ENCODE peak calls at places on chromosomes 11 and 22, in eight cellular contexts. C is fibroblast of lung, X is cardiac muscle cell, J is kidney epithelial cell, N is endothelial cell of umbilical vein, T is prostate gland, B is endothelial cell, V is body of pancreas. M is an unnamed sample.

GRCh38 chr11:36362902-36363301 is 66.8 kb downstream of the PRR5L start:
- DNase-seq in X (peak), V (no peak), J (peak), C (peak), T (no peak), B (no peak), N (no peak), M (no peak)

GRCh38 chr11:11569936-11570491 is 51.8 kb downstream of the GALNT18 start:
- DNase-seq in N (peak), C (peak), X (peak), T (peak), V (peak), J (no peak), B (peak), M (no peak)

GRCh38 chr22:38704568-38705234 is 1.0 kb upstream of the GTPBP1 start:
- DNase-seq in C (no peak), J (no peak), N (peak), X (no peak), T (no peak), B (no peak), V (no peak), M (no peak)

GRCh38 chr11:63489879-63490278 is 1.1 kb downstream of the PLAAT5 start:
- DNase-seq in T (no peak), X (peak), C (peak), N (no peak), J (peak), B (no peak), V (peak), M (no peak)

GRCh38 chr22:20606784-20607128 is 99.3 kb downstream of the MED15 start:
- DNase-seq in B (no peak), V (no peak), T (no peak), C (no peak), J (no peak), N (no peak), X (no peak), M (no peak)

GRCh38 chr22:40423246-40423753 is 52.9 kb downstream of the SGSM3 start:
- DNase-seq in B (no peak), X (no peak), C (no peak), J (no peak), T (no peak), V (no peak), N (no peak), M (no peak)

GRCh38 chr11:1557904-1558831 is 13.9 kb downstream of the DUSP8 start:
- DNase-seq in C (peak), B (no peak), V (peak), N (no peak), J (peak), X (peak), T (peak), M (no peak)

GRCh38 chr11:28581286-28582242 is 473.4 kb downstream of the METTL15 start:
- DNase-seq in T (no peak), N (no peak), V (no peak), J (no peak), C (no peak), B (no peak), X (peak), M (no peak)

GRCh38 chr22:46891382-46891951 is 129.0 kb downstream of the TBC1D22A start:
- DNase-seq in N (no peak), V (no peak), C (no peak), T (no peak), B (no peak), J (no peak), X (no peak), M (no peak)

GRCh38 chr22:21650823-21651520 is 8.9 kb downstream of the SDF2L1 start:
- DNase-seq in X (no peak), N (no peak), V (no peak), C (no peak), T (no peak), B (no peak), J (no peak), M (no peak)

GRCh38 chr11:27485930-27486773 is 13.6 kb upstream of the LGR4 start:
- DNase-seq in X (peak), V (peak), B (peak), T (peak), J (no peak), N (peak), C (peak), M (no peak)

GRCh38 chr11:130340671-130341319 is 26.1 kb upstream of the ZBTB44 start:
- DNase-seq in V (no peak), X (no peak), C (no peak), T (no peak), J (no peak), B (no peak), N (no peak), M (no peak)

GRCh38 chr22:49027122-49027670 is 800.5 kb downstream of the BRD1 start:
- DNase-seq in T (no peak), C (no peak), J (no peak), X (no peak), V (no peak), B (no peak), N (no peak), M (no peak)

GRCh38 chr11:36239636-36240035 is 49.6 kb downstream of the COMMD9 start:
- DNase-seq in B (no peak), X (no peak), N (no peak), V (no peak), C (no peak), J (no peak), T (no peak), M (no peak)

GRCh38 chr11:128336203-128336602 is 251.2 kb downstream of the ETS1 start:
- DNase-seq in C (peak), V (no peak), B (no peak), T (no peak), X (peak), J (peak), N (peak), M (no peak)

GRCh38 chr11:104051806-104052205 is 15.4 kb downstream of the DDI1 start:
- DNase-seq in C (peak), X (peak), V (no peak), T (no peak), B (no peak), J (no peak), N (no peak), M (no peak)

GRCh38 chr11:108324587-108324986 is 101.7 kb downstream of the ATM start:
- DNase-seq in T (no peak), J (no peak), C (peak), N (no peak), B (no peak), X (peak), V (no peak), M (no peak)

GRCh38 chr11:72373163-72373562 is 61.2 kb downstream of the CLPB start:
- DNase-seq in T (no peak), X (no peak), C (peak), N (no peak), J (no peak), B (no peak), V (no peak), M (no peak)

GRCh38 chr11:2251138-2251537 is 19.2 kb downstream of the ASCL2 start:
- DNase-seq in B (no peak), V (no peak), T (no peak), C (no peak), N (no peak), X (no peak), J (no peak), M (no peak)

GRCh38 chr11:6757373-6757967 is 14.3 kb downstream of the OR2AG2 start:
- DNase-seq in N (peak), C (peak), J (peak), B (peak), V (peak), T (peak), X (peak), M (no peak)

GRCh38 chr11:61512435-61512834 is 3.9 kb downstream of the LRRC10B start:
- DNase-seq in N (no peak), V (no peak), T (no peak), J (no peak), X (no peak), B (no peak), C (no peak), M (no peak)

GRCh38 chr22:44281706-44282637 is 30.8 kb downstream of the SHISAL1 start:
- DNase-seq in X (no peak), C (no peak), N (no peak), T (no peak), V (no peak), B (no peak), J (no peak), M (no peak)

GRCh38 chr11:130452941-130453340 is 4.5 kb downstream of the ADAMTS15 start:
- DNase-seq in B (peak), J (no peak), N (no peak), V (no peak), T (no peak), X (no peak), C (no peak), M (no peak)

GRCh38 chr11:15845261-15845660 is 511.1 kb downstream of the SOX6 start:
- DNase-seq in T (no peak), V (no peak), N (no peak), X (no peak), B (no peak), J (no peak), C (no peak), M (no peak)

GRCh38 chr22:45329536-45329936 is 19.8 kb downstream of the FAM118A start:
- DNase-seq in B (no peak), V (no peak), N (no peak), J (no peak), C (no peak), X (no peak), T (no peak), M (no peak)

GRCh38 chr11:27757953-27758352 is 57.7 kb upstream of the BDNF start:
- DNase-seq in J (no peak), V (no peak), N (no peak), B (no peak), X (peak), C (peak), T (no peak), M (no peak)

GRCh38 chr11:773830-774229 is 3.5 kb downstream of the GATD1 start:
- DNase-seq in J (no peak), V (no peak), C (no peak), T (no peak), B (no peak), N (no peak), X (no peak), M (no peak)

GRCh38 chr11:33147559-33147958 is 13.7 kb downstream of the CSTF3 start:
- DNase-seq in T (no peak), V (no peak), X (no peak), C (no peak), J (no peak), N (no peak), B (no peak), M (no peak)

GRCh38 chr11:15933896-15934625 is 422.3 kb downstream of the SOX6 start:
- DNase-seq in B (no peak), T (no peak), C (no peak), N (no peak), V (no peak), J (no peak), X (peak), M (no peak)

GRCh38 chr11:119416606-119417580 is 6.1 kb downstream of the THY1 start:
- DNase-seq in J (no peak), B (no peak), N (no peak), V (no peak), X (peak), C (peak), T (no peak), M (no peak)

GRCh38 chr11:32087602-32088001 is 3.3 kb upstream of the RCN1 start:
- DNase-seq in J (no peak), C (peak), X (peak), N (no peak), B (no peak), T (no peak), V (no peak), M (no peak)

GRCh38 chr22:26585104-26585790 is 4.7 kb downstream of the TPST2 start:
- DNase-seq in B (no peak), N (peak), X (peak), T (no peak), V (peak), J (peak), C (peak), M (no peak)
- TF ChIP-seq CTCF in B (no peak), N (no peak), X (peak), T (no peak), V (no peak), J (peak), C (no peak), M (no peak)

GRCh38 chr11:111540921-111541208 is 345 bp downstream of the LAYN start:
- DNase-seq in C (no peak), N (no peak), X (no peak), V (no peak), J (no peak), T (no peak), B (no peak), M (no peak)
- TF ChIP-seq CTCF in C (no peak), N (no peak), X (no peak), V (no peak), J (no peak), T (no peak), B (no peak), M (no peak)

GRCh38 chr11:66068923-66069714 is 953 bp upstream of the PACS1 start:
- DNase-seq in X (peak), B (no peak), C (peak), J (no peak), V (peak), T (peak), N (peak), M (peak)
- TF ChIP-seq CTCF in X (peak), B (no peak), C (peak), J (peak), V (no peak), T (no peak), N (no peak), M (no peak)

GRCh38 chr11:64856382-64857227 is 12.2 kb upstream of the CDC42BPG start:
- DNase-seq in T (no peak), B (no peak), C (peak), X (peak), J (peak), N (peak), V (no peak), M (peak)
- TF ChIP-seq CTCF in T (no peak), B (no peak), C (no peak), X (no peak), J (no peak), N (peak), V (no peak), M (no peak)

GRCh38 chr11:95352733-95353346 is 121.8 kb upstream of the SESN3 start:
- DNase-seq in T (no peak), J (no peak), V (no peak), X (no peak), B (no peak), N (no peak), C (no peak), M (no peak)
- TF ChIP-seq CTCF in T (no peak), J (no peak), V (no peak), X (no peak), B (no peak), N (no peak), C (no peak), M (no peak)

DNA sequence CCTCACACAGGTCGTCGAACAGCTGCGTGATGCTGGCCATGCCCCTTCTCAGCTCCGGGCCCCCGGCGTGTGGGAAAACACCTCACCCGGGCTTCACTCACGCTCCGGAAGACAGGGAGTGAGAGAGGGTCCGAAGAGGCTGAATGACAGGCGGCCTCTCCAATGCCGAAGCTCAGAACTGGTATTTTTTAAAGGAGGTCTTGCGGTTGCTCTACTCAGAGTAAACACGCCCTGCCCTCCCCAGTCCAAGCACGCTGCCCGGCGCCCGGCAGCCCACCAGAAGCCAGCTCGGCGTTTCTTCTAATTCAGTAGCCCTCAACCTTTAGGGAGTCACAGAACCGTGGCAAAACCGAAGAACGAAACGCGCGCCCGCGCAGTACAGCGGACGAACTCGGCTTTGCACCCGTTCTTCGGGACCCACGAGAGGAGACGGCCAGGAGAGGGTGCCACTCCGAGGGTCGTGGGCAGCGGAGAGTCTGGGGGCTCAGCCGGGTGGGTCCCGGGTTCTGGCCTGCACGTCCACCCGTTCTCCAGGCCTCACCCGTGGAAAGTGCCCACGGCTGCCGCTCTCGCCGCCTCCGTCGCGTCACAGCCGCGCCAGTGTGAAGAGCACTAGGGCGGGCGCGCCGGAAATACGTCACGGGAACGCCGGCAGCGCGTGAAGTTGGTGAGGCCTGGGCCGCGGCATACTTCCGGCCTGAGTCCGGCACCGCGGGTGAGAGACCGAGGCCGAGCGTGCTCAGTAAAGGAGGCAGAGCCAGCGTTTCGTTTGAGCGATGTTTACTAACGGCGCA is at the start of gene TUBGCP6:
- DNase-seq in J (peak), C (peak), T (peak), B (peak), N (peak), X (peak), V (peak), M (peak)
- TF ChIP-seq CTCF in J (peak), C (no peak), T (peak), B (no peak), N (no peak), X (peak), V (no peak), M (no peak)

GRCh38 chr22:35619336-35620094 is 2.4 kb upstream of the MB start:
- DNase-seq in V (no peak), N (no peak), T (no peak), B (no peak), C (no peak), X (no peak), J (no peak), M (no peak)
- TF ChIP-seq CTCF in V (no peak), N (no peak), T (no peak), B (no peak), C (no peak), X (no peak), J (no peak), M (no peak)

GRCh38 chr11:116454020-116454645 is 318.7 kb downstream of the BUD13 start:
- DNase-seq in B (peak), J (peak), V (peak), N (peak), C (peak), X (peak), T (peak), M (no peak)
- TF ChIP-seq CTCF in B (peak), J (peak), V (peak), N (peak), C (peak), X (peak), T (peak), M (no peak)

M was measured in CD14-positive monocyte.